ENCODE peak calls at places on chromosome 14, in seven cellular contexts. O is IMR-90, N is lower leg skin, J is uterus, T is tibial nerve, W is sigmoid colon, K is Peyer's patch. M is an unnamed sample.

GRCh38 chr14:34981743-34982420 is 910 bp upstream of the SRP54 start:
- DNase-seq in O (peak; percentile 50), N (peak; percentile 19), J (peak; percentile 15), T (no peak), W (no peak), K (peak; percentile 53), M (peak; percentile 69)

GRCh38 chr14:101359221-101360044 is 201.9 kb upstream of the DIO3 start:
- DNase-seq in O (no peak), N (peak; percentile 58), J (peak; percentile 86), T (peak; percentile 54), W (peak; percentile 95), K (no peak), M (no peak)

GRCh38 chr14:50725761-50726160 is 57.7 kb upstream of the SAV1 start:
- DNase-seq in O (no peak), N (no peak), J (no peak), T (no peak), W (no peak), K (no peak), M (no peak)

GRCh38 chr14:96940009-96940408 is 142.8 kb downstream of the VRK1 start:
- DNase-seq in O (no peak), N (no peak), J (no peak), T (no peak), W (no peak), K (no peak), M (peak; percentile 24)

GRCh38 chr14:96584907-96585671 is 82.9 kb downstream of the PAPOLA start:
- DNase-seq in O (no peak), N (no peak), J (no peak), T (no peak), W (no peak), K (no peak), M (no peak)

GRCh38 chr14:54206477-54206876 is 190.3 kb upstream of the CDKN3 start:
- DNase-seq in O (no peak), N (no peak), J (no peak), T (no peak), W (no peak), K (no peak), M (no peak)

GRCh38 chr14:77309122-77309521 is 11.6 kb downstream of the POMT2 start:
- DNase-seq in O (no peak), N (no peak), J (no peak), T (no peak), W (no peak), K (no peak), M (peak; percentile 41)

GRCh38 chr14:95314609-95315008 is 5.1 kb downstream of the CLMN start:
- DNase-seq in O (no peak), N (no peak), J (no peak), T (no peak), W (no peak), K (no peak), M (peak; percentile 55)

GRCh38 chr14:77549451-77549850 is 50.8 kb upstream of the ISM2 start:
- DNase-seq in O (no peak), N (no peak), J (no peak), T (no peak), W (no peak), K (no peak), M (no peak)

GRCh38 chr14:69877492-69877891 is 1.7 kb upstream of the SMOC1 start:
- DNase-seq in O (peak; percentile 74), N (no peak), J (no peak), T (no peak), W (no peak), K (no peak), M (peak; percentile 48)

GRCh38 chr14:56196274-56196673 is 78.1 kb downstream of the PELI2 start:
- DNase-seq in O (peak; percentile 74), N (no peak), J (no peak), T (no peak), W (no peak), K (no peak), M (no peak)

GRCh38 chr14:58717211-58717610 is 79.4 kb downstream of the DACT1 start:
- DNase-seq in O (peak; percentile 40), N (no peak), J (no peak), T (no peak), W (no peak), K (no peak), M (no peak)

GRCh38 chr14:99995700-99996356 is 69.4 kb upstream of the EVL start:
- DNase-seq in O (peak; percentile 54), N (peak; percentile 61), J (peak; percentile 26), T (peak; percentile 38), W (peak; percentile 71), K (peak; percentile 59), M (peak; percentile 83)

GRCh38 chr14:92459479-92460421 is 53.8 kb upstream of the RIN3 start:
- DNase-seq in O (no peak), N (no peak), J (no peak), T (no peak), W (no peak), K (no peak), M (no peak)

GRCh38 chr14:69554500-69554899 is 20.2 kb downstream of the CCDC177 start:
- DNase-seq in O (no peak), N (no peak), J (no peak), T (no peak), W (no peak), K (no peak), M (no peak)

GRCh38 chr14:76640923-76641395 is 120.3 kb upstream of the VASH1 start:
- DNase-seq in O (no peak), N (no peak), J (no peak), T (no peak), W (peak; percentile 13), K (no peak), M (no peak)

GRCh38 chr14:77265561-77266335 is 5.3 kb downstream of the NGB start:
- DNase-seq in O (no peak), N (no peak), J (no peak), T (no peak), W (no peak), K (no peak), M (no peak)

GRCh38 chr14:34205799-34206198 is 254.9 kb upstream of the EGLN3 start:
- DNase-seq in O (no peak), N (no peak), J (no peak), T (no peak), W (no peak), K (no peak), M (no peak)

GRCh38 chr14:50001999-50002925 is 109.4 kb downstream of the ARF6 start:
- DNase-seq in O (no peak), N (no peak), J (no peak), T (no peak), W (no peak), K (peak; percentile 62), M (peak; percentile 65)

GRCh38 chr14:95173518-95173917 is 16.2 kb upstream of the DICER1 start:
- DNase-seq in O (no peak), N (no peak), J (no peak), T (no peak), W (no peak), K (no peak), M (peak; percentile 56)

GRCh38 chr14:21668377-21668776 is 5.2 kb downstream of the OR4E1 start:
- DNase-seq in O (peak; percentile 76), N (no peak), J (no peak), T (no peak), W (no peak), K (no peak), M (no peak)

GRCh38 chr14:102878174-102878969 is 44.1 kb upstream of the AMN start:
- DNase-seq in O (no peak), N (no peak), J (no peak), T (no peak), W (no peak), K (peak; percentile 66), M (no peak)
- TF ChIP-seq CTCF in O (no peak), N (no peak), J (no peak), T (no peak), W (no peak), K (no peak), M (no peak)

GRCh38 chr14:105019861-105020814 is 745 bp downstream of the CDCA4 start:
- DNase-seq in O (peak; percentile 49), N (no peak), J (peak; percentile 40), T (no peak), W (no peak), K (peak; percentile 68), M (peak; percentile 65)
- TF ChIP-seq POLR2A in O (no peak), N (no peak), J (no peak), T (no peak), W (no peak), K (no peak), M (no peak)

GRCh38 chr14:103094406-103095209 is at the start of gene EXOC3L4:
- DNase-seq in O (peak; percentile 10), N (no peak), J (no peak), T (no peak), W (no peak), K (peak; percentile 75), M (no peak)
- H3K4me3 ChIP-seq in O (no peak within 1 kb of the TSS), N (no peak within 1 kb of the TSS), J (no peak within 1 kb of the TSS), T (peak within 1 kb of the TSS; percentile 1), W (no peak within 1 kb of the TSS), K (no peak within 1 kb of the TSS), M (no peak within 1 kb of the TSS)

GRCh38 chr14:73851567-73852382 is at the start of gene PTGR2:
- DNase-seq in O (peak; percentile 96), N (peak; percentile 96), J (peak; percentile 98), T (peak; percentile 94), W (peak; percentile 98), K (peak; percentile 95), M (peak; percentile 93)
- TF ChIP-seq CTCF in O (peak; percentile 12), N (no peak), J (peak; percentile 23), T (peak; percentile 52), W (peak; percentile 24), K (no peak), M (no peak)

GRCh38 chr14:24172261-24172860 is 481 bp downstream of the REC8 start:
- DNase-seq in O (no peak), N (no peak), J (no peak), T (no peak), W (no peak), K (no peak), M (no peak)

GRCh38 chr14:24172871-24173281 is 996 bp downstream of the REC8 start:
- DNase-seq in O (no peak), N (no peak), J (no peak), T (no peak), W (no peak), K (peak; percentile 48), M (no peak)

GRCh38 chr14:24167527-24168114 is 4.3 kb upstream of the REC8 start:
- DNase-seq in O (no peak), N (no peak), J (no peak), T (no peak), W (no peak), K (no peak), M (no peak)

GRCh38 chr14:24176599-24176998 is 4.7 kb downstream of the REC8 start:
- DNase-seq in O (no peak), N (no peak), J (no peak), T (no peak), W (no peak), K (no peak), M (no peak)

GRCh38 chr14:24171422-24172260 is at the start of gene REC8:
- DNase-seq in O (no peak), N (no peak), J (peak; percentile 50), T (peak; percentile 63), W (peak; percentile 95), K (peak; percentile 66), M (no peak)
- TF ChIP-seq POLR2A in O (no peak), N (no peak), J (no peak), T (no peak), W (no peak), K (no peak), M (no peak)

GRCh38 chr14:94110552-94111181 is at the start of gene IFI27:
- DNase-seq in O (peak; percentile 41), N (peak; percentile 56), J (peak; percentile 53), T (peak; percentile 59), W (peak; percentile 76), K (peak; percentile 62), M (no peak)
- H3K4me3 ChIP-seq in O (no peak within 1 kb of the TSS), N (no peak within 1 kb of the TSS), J (peak within 1 kb of the TSS; percentile 32), T (peak within 1 kb of the TSS; percentile 41), W (no peak within 1 kb of the TSS), K (peak within 1 kb of the TSS; percentile 24), M (no peak within 1 kb of the TSS)

M was measured in NB4.